ENCODE peak calls at places on chromosomes 1 and 21, in nine cellular contexts. K, O, Q, A, D, C, J, V and E are unnamed samples.

GRCh38 chr1:109864960-109865611 is 45.6 kb upstream of the CSF1 start:
- DNase-seq in K (peak), O (peak), Q (peak), A (no peak), D (peak), C (no peak), J (no peak), V (no peak), E (no peak)

GRCh38 chr1:84370831-84371394 is 27.4 kb upstream of the DNASE2B start:
- DNase-seq in K (peak), O (peak), Q (peak), A (no peak), D (no peak), C (no peak), J (no peak), V (no peak), E (peak)

GRCh38 chr1:207805841-207806421 is 54.1 kb downstream of the CD46 start:
- DNase-seq in K (peak), O (peak), Q (peak), A (peak), D (peak), C (peak), J (peak), V (no peak), E (peak)

GRCh38 chr1:195831789-195832188 is 776.5 kb downstream of the KCNT2 start:
- DNase-seq in K (no peak), O (no peak), Q (no peak), A (no peak), D (no peak), C (no peak), J (no peak), V (no peak), E (no peak)

GRCh38 chr1:110460253-110461220 is 9.6 kb downstream of the PROK1 start:
- DNase-seq in K (peak), O (peak), Q (peak), A (peak), D (peak), C (peak), J (peak), V (peak), E (peak)

GRCh38 chr1:1669468-1670440 is 10.9 kb upstream of the CDK11B start:
- DNase-seq in K (no peak), O (no peak), Q (no peak), A (no peak), D (no peak), C (no peak), J (no peak), V (no peak), E (no peak)

GRCh38 chr1:22236900-22237299 is 94.0 kb upstream of the WNT4 start:
- DNase-seq in K (no peak), O (no peak), Q (no peak), A (no peak), D (no peak), C (no peak), J (no peak), V (no peak), E (no peak)

GRCh38 chr1:225848044-225848955 is 33.9 kb downstream of the TMEM63A start:
- DNase-seq in K (no peak), O (peak), Q (no peak), A (no peak), D (no peak), C (no peak), J (no peak), V (peak), E (peak)

GRCh38 chr1:80417651-80418050 is 1383.1 kb upstream of the ADGRL2 start:
- DNase-seq in K (peak), O (peak), Q (peak), A (no peak), D (no peak), C (no peak), J (no peak), V (no peak), E (peak)

GRCh38 chr1:156941675-156942074 is 21.2 kb downstream of the LRRC71 start:
- DNase-seq in K (no peak), O (no peak), Q (no peak), A (no peak), D (no peak), C (no peak), J (no peak), V (no peak), E (no peak)

GRCh38 chr1:229249854-229250644 is 20.9 kb upstream of the RAB4A start:
- DNase-seq in K (no peak), O (no peak), Q (no peak), A (no peak), D (no peak), C (no peak), J (no peak), V (no peak), E (no peak)

GRCh38 chr21:21000576-21001175 is 2.5 kb downstream of the NCAM2 start:
- DNase-seq in K (no peak), O (no peak), Q (no peak), A (no peak), D (no peak), C (no peak), J (no peak), V (no peak), E (no peak)

GRCh38 chr1:40980453-40981121 is 1.1 kb downstream of the CTPS1 start:
- DNase-seq in K (peak), O (peak), Q (no peak), A (no peak), D (peak), C (peak), J (peak), V (peak), E (peak)

GRCh38 chr1:233094269-233094668 is 143.9 kb downstream of the NTPCR start:
- DNase-seq in K (no peak), O (no peak), Q (no peak), A (no peak), D (no peak), C (no peak), J (no peak), V (no peak), E (no peak)

GRCh38 chr1:15469836-15470495 is 5.9 kb upstream of the CELA2B start:
- DNase-seq in K (no peak), O (no peak), Q (no peak), A (no peak), D (no peak), C (no peak), J (no peak), V (no peak), E (no peak)

GRCh38 chr1:14597343-14598006 is 1.0 kb upstream of the KAZN start:
- DNase-seq in K (peak), O (no peak), Q (peak), A (no peak), D (no peak), C (no peak), J (no peak), V (no peak), E (peak)

GRCh38 chr1:101170506-101171050 is 66.2 kb upstream of the S1PR1 start:
- DNase-seq in K (no peak), O (no peak), Q (no peak), A (no peak), D (no peak), C (no peak), J (no peak), V (no peak), E (no peak)

GRCh38 chr1:114219247-114219872 is 65.7 kb upstream of the SYT6 start:
- DNase-seq in K (no peak), O (peak), Q (peak), A (no peak), D (no peak), C (peak), J (no peak), V (no peak), E (no peak)

GRCh38 chr1:233459470-233459945 is 132.0 kb downstream of the MAP3K21 start:
- DNase-seq in K (no peak), O (no peak), Q (no peak), A (no peak), D (no peak), C (no peak), J (no peak), V (no peak), E (no peak)

GRCh38 chr1:32953495-32953894 is 11.1 kb downstream of the RNF19B start:
- DNase-seq in K (peak), O (peak), Q (no peak), A (no peak), D (no peak), C (no peak), J (no peak), V (no peak), E (no peak)

GRCh38 chr21:44293551-44294231 is 6.2 kb upstream of the PFKL start:
- DNase-seq in K (no peak), O (no peak), Q (no peak), A (no peak), D (no peak), C (no peak), J (no peak), V (no peak), E (no peak)

GRCh38 chr21:14215971-14216621 is at the start of gene RBM11:
- DNase-seq in K (peak), O (peak), Q (peak), A (peak), D (peak), C (peak), J (peak), V (no peak), E (peak)

GRCh38 chr1:149846600-149847466 is 52.5 kb upstream of the BOLA1 start:
- DNase-seq in K (no peak), O (no peak), Q (no peak), A (no peak), D (no peak), C (no peak), J (no peak), V (no peak), E (no peak)
- H3K4me3 ChIP-seq in K (no peak), O (no peak), Q (no peak), A (no peak), D (no peak), C (no peak), J (no peak), V (no peak), E (no peak)

DNA sequence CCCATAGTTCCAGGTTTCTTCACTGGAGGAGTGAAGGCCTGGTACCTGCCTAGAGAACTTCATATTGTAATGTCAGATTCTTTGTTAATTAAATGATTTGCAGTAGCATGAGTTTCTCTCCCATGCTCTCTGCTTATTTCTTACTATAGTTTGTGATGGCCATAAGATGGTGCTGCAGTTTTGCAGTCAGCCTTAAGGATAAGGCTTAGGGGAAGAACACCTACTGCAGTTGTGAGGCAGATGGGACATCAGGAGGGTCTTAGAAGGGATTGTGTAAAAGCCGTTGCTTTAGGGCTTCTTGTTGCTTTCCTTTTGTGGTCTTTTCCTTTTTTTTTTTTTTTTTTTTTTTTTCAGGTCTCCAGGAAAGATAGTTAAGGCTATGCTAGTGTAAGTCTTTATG is 61.8 kb downstream of the MACF1 start:
- DNase-seq in K (peak), O (peak), Q (peak), A (no peak), D (no peak), C (no peak), J (no peak), V (no peak), E (peak)
- TF ChIP-seq CTCF in K (no peak), O (peak), Q (peak), A (peak), D (peak), C (no peak), J (no peak), V (peak), E (peak)

GRCh38 chr21:41761211-41762181 is 5.4 kb downstream of the RIPK4 start:
- DNase-seq in K (no peak), O (no peak), Q (no peak), A (no peak), D (no peak), C (peak), J (peak), V (no peak), E (peak)
- H3K4me3 ChIP-seq in K (no peak), O (no peak), Q (no peak), A (no peak), D (no peak), C (peak), J (peak), V (no peak), E (peak)

GRCh38 chr1:93734999-93735398 is 53.4 kb upstream of the BCAR3 start:
- DNase-seq in K (no peak), O (peak), Q (peak), A (no peak), D (no peak), C (no peak), J (no peak), V (no peak), E (no peak)
- TF ChIP-seq CTCF in K (peak), O (peak), Q (peak), A (peak), D (no peak), C (peak), J (peak), V (peak), E (peak)

GRCh38 chr1:92430030-92430429 is 56.7 kb downstream of the GFI1 start:
- DNase-seq in K (no peak), O (no peak), Q (peak), A (no peak), D (no peak), C (no peak), J (no peak), V (no peak), E (no peak)

GRCh38 chr1:92419642-92420041 is 67.1 kb downstream of the GFI1 start:
- DNase-seq in K (no peak), O (no peak), Q (no peak), A (no peak), D (no peak), C (no peak), J (no peak), V (no peak), E (no peak)

GRCh38 chr1:92424376-92424775 is 62.3 kb downstream of the GFI1 start:
- DNase-seq in K (no peak), O (no peak), Q (no peak), A (no peak), D (no peak), C (no peak), J (no peak), V (no peak), E (no peak)

DNA sequence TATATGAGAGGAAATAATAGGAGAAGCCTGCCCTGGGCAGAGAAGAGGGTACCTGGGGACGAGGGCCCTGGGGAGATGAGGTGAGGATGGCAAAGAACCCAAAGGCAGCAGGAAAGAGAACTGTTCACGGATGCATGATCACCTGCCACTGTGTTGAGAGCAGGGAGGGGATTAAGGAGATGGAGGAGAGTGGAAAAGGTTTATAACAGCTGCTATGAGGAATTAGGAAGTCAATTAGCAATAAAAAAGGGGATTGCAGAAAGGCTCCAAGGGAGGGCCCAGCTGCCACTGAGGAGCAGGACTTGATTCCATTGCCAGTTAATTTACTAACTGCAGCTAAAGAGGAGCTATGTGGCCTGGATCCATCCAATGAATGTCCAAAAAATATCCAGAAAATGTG is 61.1 kb downstream of the GFI1 start:
- DNase-seq in K (no peak), O (no peak), Q (no peak), A (no peak), D (no peak), C (no peak), J (no peak), V (no peak), E (no peak)
- H3K4me3 ChIP-seq in K (no peak), O (no peak), Q (no peak), A (no peak), D (no peak), C (no peak), J (no peak), V (no peak), E (no peak)